ENCODE peak calls at places on chromosomes 1 and 21, in six cellular contexts. B, L, R, U, K and I are unnamed samples.

GRCh38 chr1:94776474-94776873 is 43.7 kb upstream of the SLC44A3 start:
- DNase-seq in K (no peak), L (no peak), B (no peak), U (no peak), R (no peak), I (no peak)

GRCh38 chr21:42040411-42041180 is 30.4 kb upstream of the ZBTB21 start:
- DNase-seq in B (no peak), K (peak), L (peak), U (no peak), R (no peak), I (no peak)

GRCh38 chr1:69551476-69552324 is 16.0 kb upstream of the LRRC7 start:
- DNase-seq in U (no peak), L (no peak), B (no peak), R (no peak), K (no peak), I (no peak)

GRCh38 chr1:3651939-3652537 is at the start of gene TP73:
- DNase-seq in U (no peak), R (peak), K (no peak), B (no peak), L (peak), I (no peak)

GRCh38 chr21:36135391-36136094 is 664 bp downstream of the CBR3 start:
- DNase-seq in R (peak), U (no peak), B (no peak), L (no peak), K (no peak), I (no peak)

GRCh38 chr1:27395441-27396195 is 3.2 kb downstream of the GPR3 start:
- DNase-seq in K (peak), U (no peak), L (peak), R (peak), B (no peak), I (no peak)

GRCh38 chr1:54837002-54837853 is 36.1 kb upstream of the TTC22 start:
- DNase-seq in U (no peak), B (no peak), L (no peak), R (no peak), K (no peak), I (no peak)

GRCh38 chr1:150621497-150622113 is 7.8 kb downstream of the ENSA start:
- DNase-seq in K (peak), R (peak), U (no peak), B (no peak), L (no peak), I (no peak)

GRCh38 chr1:156004843-156005593 is 15.7 kb downstream of the SSR2 start:
- DNase-seq in B (no peak), R (no peak), K (no peak), U (no peak), L (no peak), I (no peak)

GRCh38 chr1:101075926-101076325 is 50.3 kb upstream of the DPH5 start:
- DNase-seq in L (peak), K (no peak), B (no peak), R (no peak), U (no peak), I (no peak)

GRCh38 chr21:44487831-44488230 is 32.5 kb downstream of the LRRC3 start:
- DNase-seq in L (peak), K (peak), U (peak), B (no peak), R (peak), I (peak)

GRCh38 chr1:162946701-162947100 is 85.7 kb upstream of the CCDC190 start:
- DNase-seq in B (no peak), L (no peak), K (no peak), R (no peak), U (no peak), I (no peak)

GRCh38 chr1:102628008-102628736 is 480.1 kb downstream of the COL11A1 start:
- DNase-seq in L (no peak), K (peak), U (no peak), B (no peak), R (no peak), I (no peak)

GRCh38 chr1:240234477-240235225 is 143.0 kb downstream of the FMN2 start:
- DNase-seq in K (no peak), L (no peak), R (no peak), B (no peak), U (no peak), I (no peak)

GRCh38 chr1:2929335-2929734 is 91.9 kb upstream of the ACTRT2 start:
- DNase-seq in B (no peak), K (no peak), R (no peak), U (no peak), L (no peak), I (no peak)

GRCh38 chr1:11752359-11753208 is 9.4 kb upstream of the C1orf167 start:
- DNase-seq in R (peak), U (no peak), B (no peak), L (no peak), K (no peak), I (no peak)

GRCh38 chr1:214569357-214570004 is 18.1 kb upstream of the PTPN14 start:
- DNase-seq in L (no peak), B (no peak), K (no peak), R (no peak), U (no peak), I (no peak)

DNA sequence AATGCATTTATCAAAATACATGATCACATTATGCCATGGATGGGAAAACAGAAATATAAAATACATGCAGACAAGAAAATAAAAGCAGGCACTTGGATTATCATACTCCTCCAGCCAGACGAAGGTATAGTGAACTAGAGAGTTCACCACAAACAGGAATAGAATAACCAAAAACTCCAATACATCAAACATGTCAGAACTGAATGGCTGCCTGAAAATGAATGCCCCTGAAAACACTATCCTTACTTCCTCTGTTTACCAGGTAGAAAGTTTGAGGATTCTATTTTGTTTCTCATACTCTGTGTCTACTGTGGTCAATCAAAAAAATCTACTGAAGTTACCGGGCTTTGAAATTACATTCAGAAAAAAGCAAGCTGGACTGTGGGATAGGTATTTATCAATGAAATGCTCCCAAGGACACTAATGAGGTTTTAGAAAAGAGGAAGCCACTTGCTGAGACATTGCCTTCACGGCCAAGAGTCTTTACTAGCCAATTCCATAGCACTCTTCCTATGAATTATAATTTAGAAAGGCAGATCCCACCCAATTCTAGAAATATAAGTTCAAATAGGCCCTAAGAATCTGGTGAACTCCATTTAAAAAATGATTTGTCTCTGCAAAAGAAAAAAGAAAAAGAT is 197.7 kb downstream of the SMYD3 start:
- DNase-seq in R (no peak), L (no peak), U (no peak), B (no peak), K (no peak), I (no peak)
- TF ChIP-seq ZNF274 in R (no peak), L (no peak), U (no peak), B (no peak), K (no peak), I (no peak)

GRCh38 chr1:178055779-178056471 is 38.0 kb upstream of the RASAL2 start:
- DNase-seq in K (peak), R (no peak), U (no peak), L (peak), B (peak), I (no peak)

GRCh38 chr1:178052650-178053461 is 41.0 kb upstream of the RASAL2 start:
- DNase-seq in K (peak), B (no peak), L (no peak), U (no peak), R (no peak), I (no peak)

GRCh38 chr1:178057131-178057765 is 36.7 kb upstream of the RASAL2 start:
- DNase-seq in K (no peak), R (no peak), B (no peak), L (no peak), U (no peak), I (no peak)

GRCh38 chr1:178057863-178058576 is 35.9 kb upstream of the RASAL2 start:
- DNase-seq in L (no peak), R (no peak), B (no peak), K (no peak), U (no peak), I (peak)

GRCh38 chr1:178055093-178055492 is 38.8 kb upstream of the RASAL2 start:
- DNase-seq in R (no peak), B (no peak), L (no peak), K (peak), U (no peak), I (no peak)
- TF ChIP-seq ZNF274 in R (no peak), B (no peak), L (no peak), K (no peak), U (no peak), I (no peak)

DNA sequence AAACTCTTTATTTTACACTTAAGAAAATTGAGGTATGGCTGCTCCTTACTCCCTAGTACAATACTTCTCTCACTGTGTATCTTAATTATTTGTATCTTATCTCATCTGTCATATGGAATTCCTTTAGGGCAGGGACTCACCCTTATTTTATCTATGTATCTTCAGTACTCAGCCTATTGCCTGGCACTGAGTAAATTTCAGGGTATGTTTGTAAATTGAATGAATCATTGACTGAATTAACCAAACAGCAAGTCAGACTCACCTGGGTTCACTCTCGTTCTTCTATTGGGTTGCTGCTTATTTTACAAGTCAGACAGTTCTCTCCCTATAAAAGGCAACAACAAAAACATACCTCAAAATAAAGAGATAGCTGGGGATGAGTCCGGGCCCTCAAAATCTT is 63.8 kb downstream of the LAMC1 start:
- DNase-seq in L (no peak), R (no peak), K (no peak), B (no peak), U (no peak), I (no peak)
- TF ChIP-seq ZNF274 in L (no peak), R (no peak), K (no peak), B (no peak), U (no peak), I (no peak)

GRCh38 chr21:34522284-34522683 is 10.3 kb upstream of the KCNE1 start:
- DNase-seq in U (no peak), K (peak), R (no peak), L (no peak), B (no peak), I (no peak)

GRCh38 chr21:34523019-34523418 is 11.0 kb upstream of the KCNE1 start:
- DNase-seq in L (no peak), R (no peak), U (no peak), B (no peak), K (peak), I (no peak)

GRCh38 chr21:34526618-34527290 is 14.7 kb upstream of the KCNE1 start:
- DNase-seq in L (peak), R (no peak), B (no peak), U (no peak), K (peak), I (peak)

GRCh38 chr21:34526236-34526617 is 14.2 kb upstream of the KCNE1 start:
- DNase-seq in B (no peak), L (no peak), U (no peak), K (no peak), R (no peak), I (no peak)

DNA sequence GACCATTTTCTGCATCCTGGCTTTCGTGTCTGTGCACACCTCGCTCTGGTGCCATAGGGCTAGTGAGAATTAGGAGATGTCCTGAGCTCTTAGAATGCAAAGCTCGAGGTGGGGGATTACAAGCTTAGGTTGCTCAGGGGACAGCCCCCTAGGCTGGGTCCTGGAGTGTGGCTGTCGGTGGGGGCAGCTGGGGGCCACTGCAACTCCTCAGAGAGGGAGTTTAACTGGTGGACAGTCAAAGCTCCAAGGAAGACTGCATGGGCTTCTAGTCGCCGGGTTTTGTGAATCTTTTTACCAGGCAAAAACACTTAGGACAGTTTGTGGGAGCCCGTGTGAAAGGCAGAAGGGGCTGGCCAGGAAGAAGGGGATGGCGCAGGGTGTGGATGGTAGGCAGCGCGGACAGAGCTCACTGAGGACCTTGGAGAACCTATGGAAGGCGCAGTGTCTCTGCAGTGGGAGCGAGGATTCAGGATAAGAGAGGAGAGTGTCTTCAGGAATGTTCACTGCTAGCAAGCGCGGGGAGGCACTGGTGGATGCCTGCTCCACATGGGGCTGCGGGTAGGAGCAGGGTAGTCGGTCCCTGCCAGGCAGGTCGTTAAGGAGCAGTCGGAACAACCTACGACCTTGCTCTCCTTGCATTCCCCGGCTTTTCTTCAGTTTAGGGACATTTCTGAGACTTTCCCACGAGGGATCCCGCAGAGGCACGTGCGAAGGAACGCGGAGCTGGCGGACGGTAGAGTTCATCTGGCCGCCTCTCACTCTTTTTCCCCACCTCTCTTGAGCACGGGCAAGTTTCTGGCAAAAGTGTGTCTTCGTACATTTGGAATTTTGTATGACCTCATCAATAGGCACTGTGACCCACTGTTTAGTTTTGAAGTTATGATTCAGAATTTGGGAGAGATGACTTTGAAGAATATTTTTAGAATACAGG is 12.9 kb upstream of the KCNE1 start:
- DNase-seq in R (no peak), K (no peak), L (no peak), B (no peak), U (no peak), I (no peak)
- TF ChIP-seq ZNF274 in R (no peak), K (no peak), L (no peak), B (no peak), U (no peak), I (no peak)

GRCh38 chr21:34948157-34948556 is 100.9 kb downstream of the RUNX1 start:
- DNase-seq in R (peak), U (no peak), L (no peak), K (no peak), B (no peak), I (no peak)

GRCh38 chr21:34950980-34951379 is 98.1 kb downstream of the RUNX1 start:
- DNase-seq in L (no peak), K (no peak), R (peak), B (no peak), U (no peak), I (no peak)

GRCh38 chr21:34949045-34949444 is 100.1 kb downstream of the RUNX1 start:
- DNase-seq in U (no peak), K (no peak), B (no peak), L (no peak), R (no peak), I (no peak)

GRCh38 chr21:34947122-34947534 is 102.0 kb downstream of the RUNX1 start:
- DNase-seq in K (no peak), U (no peak), R (no peak), B (no peak), L (no peak), I (no peak)

GRCh38 chr21:34949499-34949898 is 99.6 kb downstream of the RUNX1 start:
- DNase-seq in B (no peak), R (no peak), L (no peak), K (no peak), U (no peak), I (no peak)
- TF ChIP-seq ZNF274 in B (no peak), R (no peak), L (no peak), K (no peak), U (no peak), I (no peak)

GRCh38 chr1:42162181-42162580 is 2.4 kb downstream of the GUCA2A start:
- DNase-seq in L (no peak), U (no peak), B (no peak), K (no peak), R (no peak), I (no peak)
- TF ChIP-seq ZNF274 in L (no peak), U (no peak), B (no peak), K (no peak), R (no peak), I (no peak)

GRCh38 chr1:110174961-110175360 is 24.7 kb downstream of the SLC6A17 start:
- DNase-seq in B (no peak), R (no peak), L (no peak), K (no peak), U (no peak), I (no peak)

GRCh38 chr1:110177775-110178174 is 27.5 kb downstream of the SLC6A17 start:
- DNase-seq in K (no peak), B (no peak), U (no peak), L (no peak), R (no peak), I (no peak)

GRCh38 chr1:110173466-110174117 is 23.3 kb downstream of the SLC6A17 start:
- DNase-seq in R (no peak), U (no peak), L (no peak), K (no peak), B (no peak), I (peak)

GRCh38 chr1:110172001-110172400 is 21.7 kb downstream of the SLC6A17 start:
- DNase-seq in R (no peak), B (no peak), U (no peak), K (no peak), L (no peak), I (no peak)

DNA sequence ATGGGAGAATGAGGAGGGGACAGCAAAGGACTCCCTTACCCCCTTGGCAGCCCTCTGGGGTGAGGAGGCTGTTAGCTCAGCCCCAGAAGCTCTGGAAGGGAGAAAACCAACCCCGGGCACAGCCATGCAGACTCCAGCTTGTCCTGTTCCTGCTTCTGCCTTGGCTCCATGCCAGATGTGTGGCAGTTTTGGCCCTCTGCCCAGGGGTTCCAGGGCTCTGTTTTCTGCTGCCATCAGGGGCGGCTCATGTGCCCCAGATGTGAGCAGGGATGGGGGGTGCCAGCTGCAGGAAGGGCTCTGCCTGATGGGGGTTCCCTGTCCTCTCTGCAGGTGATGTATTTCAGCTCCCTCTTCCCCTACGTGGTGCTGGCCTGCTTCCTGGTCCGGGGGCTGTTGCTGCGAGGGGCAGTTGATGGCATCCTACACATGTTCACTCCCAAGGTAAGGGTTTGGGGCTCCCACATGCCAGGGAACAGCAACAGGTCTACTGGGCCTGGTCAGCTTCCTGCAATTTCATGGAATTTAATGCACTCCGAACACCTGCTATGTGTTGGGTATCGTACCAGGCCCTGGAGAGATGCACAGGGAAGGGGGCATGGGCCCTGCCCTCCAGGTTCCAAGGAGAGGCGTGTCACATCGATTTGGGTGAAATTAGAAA is 26.1 kb downstream of the SLC6A17 start:
- DNase-seq in K (no peak), L (no peak), B (no peak), R (no peak), U (no peak), I (no peak)
- TF ChIP-seq ZNF274 in K (no peak), L (no peak), B (no peak), R (no peak), U (no peak), I (no peak)

GRCh38 chr1:19969898-19970660 is 9.3 kb downstream of the PLA2G2A start:
- DNase-seq in B (no peak), K (no peak), R (no peak), U (no peak), L (no peak), I (no peak)
- TF ChIP-seq ZNF274 in B (no peak), K (no peak), R (no peak), U (no peak), L (no peak), I (no peak)

DNA sequence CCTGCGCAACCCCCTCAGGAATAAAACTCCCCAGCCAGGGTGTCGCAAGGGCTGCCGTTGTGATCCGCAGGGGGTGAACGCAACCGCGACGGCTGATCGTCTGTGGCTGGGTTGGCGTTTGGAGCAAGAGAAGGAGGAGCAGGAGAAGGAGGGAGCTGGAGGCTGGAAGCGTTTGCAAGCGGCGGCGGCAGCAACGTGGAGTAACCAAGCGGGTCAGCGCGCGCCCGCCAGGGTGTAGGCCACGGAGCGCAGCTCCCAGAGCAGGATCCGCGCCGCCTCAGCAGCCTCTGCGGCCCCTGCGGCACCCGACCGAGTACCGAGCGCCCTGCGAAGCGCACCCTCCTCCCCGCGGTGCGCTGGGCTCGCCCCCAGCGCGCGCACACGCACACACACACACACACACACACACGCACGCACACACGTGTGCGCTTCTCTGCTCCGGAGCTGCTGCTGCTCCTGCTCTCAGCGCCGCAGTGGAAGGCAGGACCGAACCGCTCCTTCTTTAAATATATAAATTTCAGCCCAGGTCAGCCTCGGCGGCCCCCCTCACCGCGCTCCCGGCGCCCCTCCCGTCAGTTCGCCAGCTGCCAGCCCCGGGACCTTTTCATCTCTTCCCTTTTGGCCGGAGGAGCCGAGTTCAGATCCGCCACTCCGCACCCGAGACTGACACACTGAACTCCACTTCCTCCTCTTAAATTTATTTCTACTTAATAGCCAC is 696 bp downstream of the TGFB2 start:
- DNase-seq in L (no peak), R (peak), B (no peak), U (no peak), K (peak), I (no peak)
- TF ChIP-seq ZNF274 in L (no peak), R (no peak), B (no peak), U (no peak), K (no peak), I (no peak)